ENCODE peak calls at places on chromosomes 16 and 17, in six cellular contexts. V is HFF-Myc; Q is nephron progenitor cell; Z is activated CD8-positive, alpha-beta T cell treated with anti-CD3 and anti-CD28 coated beads for 36 hours; G is fibroblast of lung; F is stomach. R is an unnamed sample.

GRCh38 chr16:67013823-67014640 is 14.9 kb upstream of the CBFB start:
- DNase-seq in V (no peak), Q (peak), Z (peak), G (peak), F (peak), R (peak)

GRCh38 chr17:27544350-27545131 is 86.4 kb upstream of the LGALS9 start:
- DNase-seq in V (no peak), Q (no peak), Z (peak), G (peak), F (no peak), R (peak)

GRCh38 chr17:15657868-15658775 is 26.0 kb downstream of the TRIM16 start:
- DNase-seq in V (no peak), Q (no peak), Z (no peak), G (no peak), F (no peak), R (no peak)

GRCh38 chr17:67198131-67198530 is 46.9 kb downstream of the HELZ start:
- DNase-seq in V (no peak), Q (no peak), Z (no peak), G (no peak), F (no peak), R (no peak)

GRCh38 chr17:35022536-35023063 is 40.9 kb downstream of the RFFL start:
- DNase-seq in V (peak), Q (no peak), Z (peak), G (peak), F (peak), R (peak)

GRCh38 chr17:66811683-66812054 is 23.2 kb upstream of the CACNG5 start:
- DNase-seq in V (no peak), Q (no peak), Z (no peak), G (no peak), F (no peak), R (no peak)

GRCh38 chr16:26542198-26542597 is 524.5 kb upstream of the C16orf82 start:
- DNase-seq in V (no peak), Q (no peak), Z (no peak), G (no peak), F (no peak), R (no peak)

GRCh38 chr16:590165-590874 is 454 bp downstream of the RAB40C start:
- DNase-seq in V (no peak), Q (no peak), Z (peak), G (peak), F (peak), R (peak)

GRCh38 chr17:55784666-55785065 is 33.8 kb downstream of the PCTP start:
- DNase-seq in V (no peak), Q (no peak), Z (no peak), G (no peak), F (no peak), R (no peak)

GRCh38 chr17:57324060-57324459 is 67.7 kb downstream of the MSI2 start:
- DNase-seq in V (no peak), Q (no peak), Z (no peak), G (no peak), F (no peak), R (no peak)

GRCh38 chr16:89401641-89402445 is 88.5 kb downstream of the ANKRD11 start:
- DNase-seq in V (peak), Q (no peak), Z (no peak), G (no peak), F (no peak), R (peak)

GRCh38 chr16:48862087-48862532 is 252.1 kb upstream of the N4BP1 start:
- DNase-seq in V (peak), Q (peak), Z (no peak), G (peak), F (no peak), R (peak)

GRCh38 chr17:19762515-19762961 is 14.4 kb upstream of the ALDH3A1 start:
- DNase-seq in V (peak), Q (peak), Z (peak), G (peak), F (peak), R (peak)

GRCh38 chr16:5621826-5622225 is 524.2 kb upstream of the EEF2KMT start:
- DNase-seq in V (no peak), Q (no peak), Z (no peak), G (no peak), F (peak), R (no peak)

GRCh38 chr17:1561420-1562177 is 993 bp downstream of the PITPNA start:
- DNase-seq in V (no peak), Q (peak), Z (peak), G (peak), F (no peak), R (peak)

GRCh38 chr16:23975293-23975692 is 139.5 kb downstream of the PRKCB start:
- DNase-seq in V (no peak), Q (no peak), Z (peak), G (no peak), F (no peak), R (no peak)

GRCh38 chr16:74034862-74035261 is 261.8 kb upstream of the PSMD7 start:
- DNase-seq in V (peak), Q (peak), Z (no peak), G (peak), F (no peak), R (peak)

GRCh38 chr16:2008009-2008526 is 1.6 kb downstream of the ZNF598 start:
- DNase-seq in V (no peak), Q (no peak), Z (peak), G (peak), F (no peak), R (peak)

GRCh38 chr16:27503662-27504061 is 46.1 kb downstream of the GTF3C1 start:
- DNase-seq in V (no peak), Q (no peak), Z (no peak), G (no peak), F (no peak), R (no peak)

GRCh38 chr16:89739383-89739782 is 18.0 kb downstream of the ZNF276 start:
- DNase-seq in V (no peak), Q (no peak), Z (no peak), G (no peak), F (no peak), R (no peak)

GRCh38 chr16:12002447-12003006 is 26.0 kb downstream of the SNX29 start:
- DNase-seq in V (no peak), Q (no peak), Z (no peak), G (peak), F (no peak), R (peak)

GRCh38 chr17:1928976-1929375 is 96.2 kb downstream of the RTN4RL1 start:
- DNase-seq in V (no peak), Q (no peak), Z (no peak), G (no peak), F (no peak), R (no peak)

GRCh38 chr16:12458591-12459400 is 344.9 kb downstream of the CPPED1 start:
- DNase-seq in V (no peak), Q (no peak), Z (peak), G (no peak), F (no peak), R (peak)

GRCh38 chr16:46763147-46763546 is 15.0 kb upstream of the MYLK3 start:
- DNase-seq in V (no peak), Q (no peak), Z (no peak), G (no peak), F (no peak), R (no peak)

GRCh38 chr17:71409712-71410111 is 711.1 kb upstream of the SOX9 start:
- DNase-seq in V (peak), Q (no peak), Z (no peak), G (peak), F (no peak), R (peak)

GRCh38 chr17:50479522-50480141 is 972 bp downstream of the RSAD1 start:
- DNase-seq in V (peak), Q (peak), Z (peak), G (peak), F (peak), R (peak)

GRCh38 chr17:73282629-73283028 is 20.9 kb upstream of the CPSF4L start:
- DNase-seq in V (no peak), Q (no peak), Z (no peak), G (no peak), F (no peak), R (no peak)

GRCh38 chr16:11211061-11211976 is 44.7 kb downstream of the SOCS1 start:
- DNase-seq in V (no peak), Q (no peak), Z (no peak), G (no peak), F (no peak), R (no peak)

GRCh38 chr17:60345233-60345632 is 46.7 kb downstream of the USP32 start:
- DNase-seq in V (no peak), Q (no peak), Z (no peak), G (no peak), F (no peak), R (no peak)

GRCh38 chr17:56678249-56679144 is 85.0 kb downstream of the NOG start:
- DNase-seq in V (no peak), Q (peak), Z (peak), G (no peak), F (no peak), R (peak)

DNA sequence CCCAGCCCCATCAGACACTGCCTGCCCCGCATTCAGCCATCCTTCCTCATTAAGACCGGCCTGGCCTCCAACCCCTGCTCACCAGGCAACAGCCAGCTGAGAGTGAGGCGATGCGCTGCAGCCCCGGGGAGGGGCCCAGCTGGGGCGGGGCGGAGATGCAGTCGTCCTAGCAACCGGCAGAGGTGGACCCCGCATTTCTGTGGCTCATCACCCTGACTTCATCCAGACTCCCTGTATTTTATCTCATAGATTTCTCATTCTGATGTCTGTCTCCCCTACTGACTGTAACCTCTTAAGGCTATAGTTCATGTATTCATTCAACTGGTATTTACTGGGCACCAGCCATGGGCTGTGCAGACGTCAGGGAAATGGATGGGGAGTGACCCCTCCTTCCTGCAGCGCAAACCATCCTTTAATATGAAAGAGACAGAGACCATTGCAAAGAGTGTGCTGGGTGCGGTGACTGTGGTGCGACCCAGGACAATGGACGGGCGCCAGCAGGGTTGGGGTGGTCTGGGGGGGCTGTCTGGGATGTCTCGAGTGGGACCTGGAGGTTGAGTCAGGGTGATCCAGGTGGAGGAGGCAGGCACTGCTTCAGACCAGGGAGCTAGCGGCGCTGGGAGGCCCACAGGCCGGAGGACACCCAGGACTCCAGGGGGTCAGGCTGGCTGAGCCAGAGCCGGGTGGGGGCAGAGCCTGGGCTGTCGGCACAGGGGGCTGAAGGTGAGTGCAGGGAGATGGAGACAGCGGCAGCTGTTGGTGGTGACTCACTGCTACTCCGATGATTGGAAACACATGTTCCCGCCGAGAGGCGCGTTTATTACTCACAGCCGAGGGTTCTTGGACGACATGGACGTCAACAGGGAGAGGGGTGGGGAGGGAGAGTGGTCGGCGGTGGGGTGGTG is 10.5 kb upstream of the TIMP2 start:
- DNase-seq in V (peak), Q (peak), Z (no peak), G (peak), F (peak), R (peak)
- TF ChIP-seq CTCF in V (no peak), Q (no peak), Z (no peak), G (no peak), F (no peak), R (no peak)

GRCh38 chr16:30082545-30083090 is 6.8 kb downstream of the PPP4C start:
- DNase-seq in V (no peak), Q (no peak), Z (no peak), G (no peak), F (no peak), R (no peak)
- TF ChIP-seq CTCF in V (peak), Q (no peak), Z (no peak), G (no peak), F (no peak), R (no peak)

GRCh38 chr17:45648642-45649041 is 135.5 kb upstream of the CRHR1 start:
- DNase-seq in V (no peak), Q (peak), Z (peak), G (no peak), F (no peak), R (no peak)
- TF ChIP-seq CTCF in V (peak), Q (no peak), Z (peak), G (no peak), F (no peak), R (peak)

GRCh38 chr17:74361613-74362391 is at the start of gene BTBD17:
- DNase-seq in V (no peak), Q (peak), Z (peak), G (peak), F (peak), R (peak)
- TF ChIP-seq CTCF in V (peak), Q (peak), Z (peak), G (peak), F (peak), R (peak)

GRCh38 chr16:86563489-86564345 is 2.9 kb upstream of the FOXC2 start:
- DNase-seq in V (peak), Q (peak), Z (peak), G (peak), F (peak), R (peak)
- TF ChIP-seq CTCF in V (peak), Q (peak), Z (peak), G (peak), F (peak), R (peak)

DNA sequence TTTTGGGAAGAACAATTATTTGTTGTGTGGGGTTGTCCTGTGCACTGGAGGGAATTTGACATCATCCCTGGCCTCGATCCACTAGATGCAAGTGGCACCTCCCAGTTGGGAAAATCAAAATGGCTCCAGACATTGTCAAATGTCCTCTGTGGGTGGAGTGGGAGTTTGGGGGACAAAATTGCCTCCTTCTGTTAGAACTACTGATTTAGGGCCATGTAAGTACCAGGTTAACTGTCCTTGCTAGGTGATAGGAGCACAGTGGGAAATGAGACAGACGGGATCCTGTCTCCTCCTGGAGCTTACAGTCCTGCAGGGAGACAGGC is 56.8 kb downstream of the ARHGAP23 start:
- DNase-seq in V (no peak), Q (no peak), Z (no peak), G (no peak), F (no peak), R (no peak)
- TF ChIP-seq CTCF in V (no peak), Q (no peak), Z (no peak), G (no peak), F (no peak), R (no peak)

GRCh38 chr17:82836823-82837357 is 2.9 kb downstream of the ZNF750 start:
- DNase-seq in V (no peak), Q (no peak), Z (no peak), G (peak), F (no peak), R (peak)
- TF ChIP-seq CTCF in V (no peak), Q (no peak), Z (no peak), G (peak), F (no peak), R (peak)

GRCh38 chr17:17496189-17497064 is at the start of gene RASD1:
- DNase-seq in V (no peak), Q (peak), Z (peak), G (peak), F (peak), R (peak)
- TF ChIP-seq CTCF in V (peak), Q (peak), Z (peak), G (peak), F (peak), R (peak)

R was measured in fibroblast of villous mesenchyme.